ENCODE peak calls at places on chromosomes 4 and X, in ten cellular contexts. L is endothelial cell, O is IMR-90, G is nephron progenitor cell, R is DND-41, H is SK-N-SH, A is fibroblast of the aortic adventitia, X is GM10248, K is mesothelial cell of epicardium, U is epithelial cell of esophagus. E is an unnamed sample.

GRCh38 chrX:68909945-68910344 is 81.1 kb downstream of the EFNB1 start:
- DNase-seq in K (no peak), G (no peak), O (no peak), A (no peak), X (no peak), L (no peak), U (no peak), R (no peak), H (no peak), E (no peak)

GRCh38 chr4:142353149-142353738 is 492.9 kb downstream of the INPP4B start:
- DNase-seq in G (peak), A (peak), U (peak), X (no peak), L (peak), O (peak), H (no peak), R (no peak), K (no peak), E (no peak)

GRCh38 chrX:41127476-41128192 is 42.4 kb downstream of the USP9X start:
- DNase-seq in A (no peak), X (peak), K (no peak), H (no peak), G (no peak), O (no peak), R (no peak), U (no peak), L (no peak), E (no peak)

GRCh38 chrX:39953879-39954278 is 143.9 kb downstream of the BCOR start:
- DNase-seq in A (peak), U (peak), O (peak), G (no peak), R (no peak), K (no peak), L (no peak), X (no peak), H (no peak), E (no peak)

GRCh38 chrX:69032601-69033000 is 132.7 kb downstream of the PJA1 start:
- DNase-seq in U (peak), K (no peak), H (no peak), A (no peak), G (no peak), R (no peak), L (no peak), O (peak), X (no peak), E (peak)

GRCh38 chrX:133838761-133839676 is 146.4 kb downstream of the GPC3 start:
- DNase-seq in L (peak), U (peak), K (no peak), O (peak), G (peak), R (peak), H (peak), X (peak), A (peak), E (no peak)

GRCh38 chr4:24416293-24416692 is 168.1 kb downstream of the DHX15 start:
- DNase-seq in R (no peak), K (no peak), L (no peak), X (no peak), U (no peak), G (no peak), A (no peak), O (no peak), H (no peak), E (no peak)

GRCh38 chr4:177064116-177064515 is 245.6 kb upstream of the NEIL3 start:
- DNase-seq in L (no peak), A (no peak), K (no peak), G (no peak), X (no peak), R (no peak), O (no peak), U (no peak), H (no peak), E (no peak)

GRCh38 chr4:15504041-15504440 is 34.4 kb downstream of the CC2D2A start:
- DNase-seq in L (no peak), A (no peak), G (no peak), K (no peak), X (no peak), H (no peak), R (no peak), U (no peak), O (peak), E (no peak)

GRCh38 chrX:46929439-46930018 is 17.3 kb downstream of the JADE3 start:
- DNase-seq in H (no peak), O (peak), R (no peak), G (no peak), K (no peak), L (no peak), X (no peak), U (peak), A (peak), E (no peak)

GRCh38 chr4:6540879-6541278 is 34.1 kb upstream of the MAN2B2 start:
- DNase-seq in A (no peak), G (no peak), X (no peak), K (no peak), U (no peak), H (no peak), O (no peak), R (no peak), L (no peak), E (no peak)

GRCh38 chr4:22969314-22969896 is 276.7 kb downstream of the GBA3 start:
- DNase-seq in O (peak), A (peak), G (no peak), H (no peak), L (no peak), R (no peak), U (peak), K (no peak), X (no peak), E (no peak)

GRCh38 chrX:149949743-149950436 is 11.6 kb upstream of the EOLA2 start:
- DNase-seq in K (no peak), R (no peak), H (no peak), O (peak), U (no peak), L (no peak), X (no peak), G (no peak), A (no peak), E (no peak)

GRCh38 chrX:15050395-15050794 is 177.2 kb downstream of the MOSPD2 start:
- DNase-seq in X (no peak), K (no peak), O (no peak), H (no peak), R (no peak), L (no peak), G (no peak), U (no peak), A (no peak), E (no peak)
- TF ChIP-seq CTCF in X (no peak), K (peak), O (no peak), H (peak), R (no peak), L (no peak), G (no peak), U (no peak), A (no peak), E (no peak)

GRCh38 chr4:103012594-103012993 is 6.9 kb downstream of the SLC9B1 start:
- DNase-seq in L (no peak), U (no peak), K (no peak), X (no peak), A (peak), O (peak), R (no peak), H (no peak), G (no peak), E (no peak)

GRCh38 chr4:103012085-103012484 is 7.4 kb downstream of the SLC9B1 start:
- DNase-seq in H (no peak), A (peak), O (peak), R (no peak), G (no peak), L (no peak), X (no peak), U (peak), K (no peak), E (no peak)

GRCh38 chr4:103011378-103012025 is 8.0 kb downstream of the SLC9B1 start:
- DNase-seq in O (peak), R (no peak), K (no peak), X (no peak), H (no peak), L (no peak), G (no peak), A (peak), U (peak), E (no peak)

GRCh38 chr4:103010827-103011226 is 8.7 kb downstream of the SLC9B1 start:
- DNase-seq in K (no peak), L (no peak), U (no peak), R (no peak), H (no peak), X (no peak), O (no peak), A (no peak), G (no peak), E (no peak)

GRCh38 chr4:103008875-103009729 is 10.4 kb downstream of the SLC9B1 start:
- DNase-seq in G (no peak), U (peak), K (no peak), L (peak), O (peak), X (peak), H (peak), A (peak), R (peak), E (no peak)
- TF ChIP-seq CTCF in G (peak), U (peak), K (peak), L (peak), O (peak), X (peak), H (peak), A (peak), R (peak), E (peak)

GRCh38 chr4:173747537-173748257 is 217.7 kb upstream of the HAND2 start:
- DNase-seq in H (no peak), O (no peak), X (no peak), K (no peak), G (no peak), R (no peak), A (no peak), L (no peak), U (no peak), E (no peak)

GRCh38 chr4:173748353-173748752 is 218.3 kb upstream of the HAND2 start:
- DNase-seq in X (no peak), U (no peak), H (no peak), O (peak), R (no peak), G (no peak), L (no peak), A (peak), K (no peak), E (no peak)

GRCh38 chr4:173753408-173753807 is 223.4 kb upstream of the HAND2 start:
- DNase-seq in G (no peak), X (no peak), O (no peak), H (no peak), L (no peak), U (no peak), K (no peak), A (no peak), R (no peak), E (no peak)

GRCh38 chr4:173758132-173758531 is 228.1 kb upstream of the HAND2 start:
- DNase-seq in X (no peak), K (no peak), O (no peak), H (no peak), L (no peak), R (no peak), G (no peak), A (no peak), U (no peak), E (no peak)

DNA sequence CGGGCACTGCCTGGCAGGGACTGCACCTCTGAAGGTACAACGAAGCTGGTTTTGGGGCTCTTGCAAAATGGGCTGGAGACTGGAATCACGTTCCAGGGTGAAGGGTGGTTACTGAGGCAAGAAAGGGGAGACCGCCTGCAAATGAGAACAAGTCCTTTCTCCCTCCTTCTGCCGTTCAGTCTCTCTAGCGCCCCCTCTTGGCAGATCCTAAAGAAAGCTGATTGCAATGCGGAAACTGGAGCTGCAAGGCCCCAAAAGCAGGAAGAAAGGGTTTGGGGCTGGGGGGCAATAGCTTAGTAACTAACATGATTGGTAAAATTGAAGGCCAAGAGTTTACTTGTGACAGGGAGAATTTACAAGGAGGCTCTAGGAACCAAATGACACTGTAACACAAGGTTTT is 222.6 kb upstream of the HAND2 start:
- DNase-seq in K (no peak), G (peak), U (peak), R (peak), H (no peak), O (peak), A (peak), X (peak), L (peak), E (no peak)
- TF ChIP-seq CTCF in K (peak), G (peak), U (peak), R (peak), H (peak), O (peak), A (peak), X (peak), L (peak), E (peak)

GRCh38 chr4:7793186-7793585 is 146.5 kb downstream of the AFAP1 start:
- DNase-seq in G (no peak), A (no peak), R (no peak), U (no peak), L (no peak), O (no peak), K (no peak), X (no peak), H (no peak), E (no peak)
- TF ChIP-seq CTCF in G (no peak), A (no peak), R (no peak), U (no peak), L (no peak), O (no peak), K (no peak), X (no peak), H (no peak), E (no peak)

GRCh38 chr4:13248621-13249298 is 235.4 kb downstream of the RAB28 start:
- DNase-seq in X (no peak), R (no peak), G (no peak), K (no peak), U (no peak), L (peak), O (peak), H (peak), A (peak), E (no peak)
- TF ChIP-seq CTCF in X (no peak), R (peak), G (no peak), K (peak), U (no peak), L (peak), O (no peak), H (no peak), A (peak), E (peak)

DNA sequence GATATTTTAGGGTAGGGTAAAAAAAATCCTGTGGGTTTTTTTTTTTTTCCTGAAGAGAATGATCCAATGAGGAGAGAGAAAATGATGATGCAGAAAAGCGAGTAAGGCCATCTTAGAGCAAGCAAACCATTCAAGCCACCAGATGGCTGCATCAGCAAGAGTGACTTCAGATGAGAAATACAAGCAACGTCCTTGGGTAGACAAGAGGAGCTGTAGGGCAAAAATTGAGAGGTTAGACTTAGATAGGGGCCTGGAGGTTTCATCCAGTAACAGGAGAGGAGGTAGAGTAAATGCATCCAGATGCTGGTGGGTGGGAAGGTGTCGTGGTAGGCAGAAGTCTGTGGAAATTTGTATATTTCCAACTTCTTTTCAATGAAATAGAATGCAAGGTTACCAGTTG is 14.6 kb downstream of the FTHL17 start:
- DNase-seq in R (no peak), K (no peak), A (no peak), L (no peak), H (no peak), G (no peak), X (no peak), U (no peak), O (no peak), E (no peak)
- TF ChIP-seq CTCF in R (no peak), K (no peak), A (no peak), L (no peak), H (no peak), G (no peak), X (no peak), U (no peak), O (no peak), E (no peak)

GRCh38 chrX:49230500-49231232 is 2.5 kb downstream of the CACNA1F start:
- DNase-seq in G (peak), U (peak), K (no peak), L (peak), A (no peak), H (no peak), X (peak), R (no peak), O (no peak), E (no peak)
- TF ChIP-seq CTCF in G (no peak), U (no peak), K (no peak), L (no peak), A (no peak), H (no peak), X (peak), R (no peak), O (no peak), E (peak)